ENCODE peak calls at places on chromosomes 1 and 21, in eight cellular contexts. One of them, this sample, is unnamed.

GRCh38 chr1:84163123-84164038 is 19.3 kb downstream of the PRKACB start:
- DNase-seq in kidney epithelial cell: no peak
- DNase-seq in A549: no peak
- DNase-seq in dorsolateral prefrontal cortex: no peak
- DNase-seq in suprapubic skin: no peak
- DNase-seq in progenitor cell of endocrine pancreas: no peak
- DNase-seq in GM13977: no peak
- DNase-seq in RWPE1: no peak
- DNase-seq in this sample: no peak

GRCh38 chr1:60612790-60613189 is 469.6 kb upstream of the NFIA start:
- DNase-seq in kidney epithelial cell: no peak
- DNase-seq in A549: no peak
- DNase-seq in dorsolateral prefrontal cortex: no peak
- DNase-seq in suprapubic skin: no peak
- DNase-seq in progenitor cell of endocrine pancreas: no peak
- DNase-seq in GM13977: no peak
- DNase-seq in RWPE1: no peak
- DNase-seq in this sample: no peak

GRCh38 chr21:36547464-36547863 is 67.5 kb upstream of the CLDN14 start:
- DNase-seq in kidney epithelial cell: no peak
- DNase-seq in A549: no peak
- DNase-seq in dorsolateral prefrontal cortex: peak
- DNase-seq in suprapubic skin: no peak
- DNase-seq in progenitor cell of endocrine pancreas: no peak
- DNase-seq in GM13977: no peak
- DNase-seq in RWPE1: no peak
- DNase-seq in this sample: no peak

GRCh38 chr1:90850181-90850924 is 133.3 kb upstream of the BARHL2 start:
- DNase-seq in kidney epithelial cell: no peak
- DNase-seq in A549: peak
- DNase-seq in dorsolateral prefrontal cortex: no peak
- DNase-seq in suprapubic skin: peak
- DNase-seq in progenitor cell of endocrine pancreas: no peak
- DNase-seq in GM13977: no peak
- DNase-seq in RWPE1: no peak
- DNase-seq in this sample: no peak

GRCh38 chr1:228087771-228088251 is 5.3 kb downstream of the ARF1 start:
- DNase-seq in kidney epithelial cell: peak
- DNase-seq in A549: no peak
- DNase-seq in dorsolateral prefrontal cortex: peak
- DNase-seq in suprapubic skin: no peak
- DNase-seq in progenitor cell of endocrine pancreas: no peak
- DNase-seq in GM13977: no peak
- DNase-seq in RWPE1: peak
- DNase-seq in this sample: no peak

GRCh38 chr1:53135735-53136114 is 6.7 kb downstream of the SLC1A7 start:
- DNase-seq in kidney epithelial cell: peak
- DNase-seq in A549: no peak
- DNase-seq in dorsolateral prefrontal cortex: no peak
- DNase-seq in suprapubic skin: no peak
- DNase-seq in progenitor cell of endocrine pancreas: no peak
- DNase-seq in GM13977: no peak
- DNase-seq in RWPE1: no peak
- DNase-seq in this sample: no peak

GRCh38 chr1:176656257-176656995 is 193.5 kb downstream of the PAPPA2 start:
- DNase-seq in kidney epithelial cell: peak
- DNase-seq in A549: no peak
- DNase-seq in dorsolateral prefrontal cortex: no peak
- DNase-seq in suprapubic skin: no peak
- DNase-seq in progenitor cell of endocrine pancreas: no peak
- DNase-seq in GM13977: no peak
- DNase-seq in RWPE1: peak
- DNase-seq in this sample: no peak

GRCh38 chr1:7408771-7409150 is 362.3 kb upstream of the VAMP3 start:
- DNase-seq in kidney epithelial cell: no peak
- DNase-seq in A549: no peak
- DNase-seq in dorsolateral prefrontal cortex: no peak
- DNase-seq in suprapubic skin: no peak
- DNase-seq in progenitor cell of endocrine pancreas: no peak
- DNase-seq in GM13977: no peak
- DNase-seq in RWPE1: no peak
- DNase-seq in this sample: no peak

GRCh38 chr1:33182452-33182851 is 609 bp upstream of the TRIM62 start:
- DNase-seq in kidney epithelial cell: no peak
- DNase-seq in A549: no peak
- DNase-seq in dorsolateral prefrontal cortex: no peak
- DNase-seq in suprapubic skin: no peak
- DNase-seq in progenitor cell of endocrine pancreas: no peak
- DNase-seq in GM13977: peak
- DNase-seq in RWPE1: no peak
- DNase-seq in this sample: no peak

GRCh38 chr1:8015809-8016165 is 10.3 kb downstream of the ERRFI1 start:
- DNase-seq in kidney epithelial cell: no peak
- DNase-seq in A549: no peak
- DNase-seq in dorsolateral prefrontal cortex: no peak
- DNase-seq in suprapubic skin: no peak
- DNase-seq in progenitor cell of endocrine pancreas: no peak
- DNase-seq in GM13977: no peak
- DNase-seq in RWPE1: no peak
- DNase-seq in this sample: no peak

GRCh38 chr1:59686170-59686569 is 128.6 kb upstream of the HOOK1 start:
- DNase-seq in kidney epithelial cell: no peak
- DNase-seq in A549: no peak
- DNase-seq in dorsolateral prefrontal cortex: no peak
- DNase-seq in suprapubic skin: no peak
- DNase-seq in progenitor cell of endocrine pancreas: no peak
- DNase-seq in GM13977: no peak
- DNase-seq in RWPE1: no peak
- DNase-seq in this sample: no peak

GRCh38 chr1:157431751-157432150 is 120.6 kb downstream of the FCRL5 start:
- DNase-seq in kidney epithelial cell: peak
- DNase-seq in A549: no peak
- DNase-seq in dorsolateral prefrontal cortex: no peak
- DNase-seq in suprapubic skin: no peak
- DNase-seq in progenitor cell of endocrine pancreas: no peak
- DNase-seq in GM13977: no peak
- DNase-seq in RWPE1: peak
- DNase-seq in this sample: no peak

GRCh38 chr1:151958959-151959358 is 34.7 kb downstream of the S100A10 start:
- DNase-seq in kidney epithelial cell: no peak
- DNase-seq in A549: no peak
- DNase-seq in dorsolateral prefrontal cortex: no peak
- DNase-seq in suprapubic skin: no peak
- DNase-seq in progenitor cell of endocrine pancreas: no peak
- DNase-seq in GM13977: no peak
- DNase-seq in RWPE1: no peak
- DNase-seq in this sample: no peak

GRCh38 chr1:24640288-24640687 is 2.8 kb upstream of the SRRM1 start:
- DNase-seq in kidney epithelial cell: no peak
- DNase-seq in A549: no peak
- DNase-seq in dorsolateral prefrontal cortex: no peak
- DNase-seq in suprapubic skin: no peak
- DNase-seq in progenitor cell of endocrine pancreas: no peak
- DNase-seq in GM13977: no peak
- DNase-seq in RWPE1: no peak
- DNase-seq in this sample: no peak

GRCh38 chr1:37306871-37307270 is 167.5 kb upstream of the ZC3H12A start:
- DNase-seq in kidney epithelial cell: no peak
- DNase-seq in A549: no peak
- DNase-seq in dorsolateral prefrontal cortex: no peak
- DNase-seq in suprapubic skin: no peak
- DNase-seq in progenitor cell of endocrine pancreas: no peak
- DNase-seq in GM13977: no peak
- DNase-seq in RWPE1: no peak
- DNase-seq in this sample: no peak

GRCh38 chr1:186578325-186579016 is 101.8 kb downstream of the PTGS2 start:
- DNase-seq in kidney epithelial cell: no peak
- DNase-seq in A549: no peak
- DNase-seq in dorsolateral prefrontal cortex: no peak
- DNase-seq in suprapubic skin: no peak
- DNase-seq in progenitor cell of endocrine pancreas: no peak
- DNase-seq in GM13977: no peak
- DNase-seq in RWPE1: no peak
- DNase-seq in this sample: no peak

GRCh38 chr1:244231193-244231571 is 180.1 kb downstream of the ZBTB18 start:
- DNase-seq in kidney epithelial cell: no peak
- DNase-seq in A549: no peak
- DNase-seq in dorsolateral prefrontal cortex: no peak
- DNase-seq in suprapubic skin: no peak
- DNase-seq in progenitor cell of endocrine pancreas: no peak
- DNase-seq in GM13977: no peak
- DNase-seq in RWPE1: no peak
- DNase-seq in this sample: no peak

GRCh38 chr1:222777463-222777862 is 37.4 kb upstream of the DISP1 start:
- DNase-seq in kidney epithelial cell: no peak
- DNase-seq in A549: no peak
- DNase-seq in dorsolateral prefrontal cortex: no peak
- DNase-seq in suprapubic skin: no peak
- DNase-seq in progenitor cell of endocrine pancreas: no peak
- DNase-seq in GM13977: no peak
- DNase-seq in RWPE1: no peak
- DNase-seq in this sample: no peak

GRCh38 chr1:204376919-204377799 is 17.4 kb upstream of the PLEKHA6 start:
- DNase-seq in kidney epithelial cell: no peak
- DNase-seq in A549: peak
- DNase-seq in dorsolateral prefrontal cortex: no peak
- DNase-seq in suprapubic skin: no peak
- DNase-seq in progenitor cell of endocrine pancreas: no peak
- DNase-seq in GM13977: no peak
- DNase-seq in RWPE1: no peak
- DNase-seq in this sample: no peak

GRCh38 chr1:185450917-185451316 is 133.9 kb upstream of the IVNS1ABP start:
- DNase-seq in kidney epithelial cell: no peak
- DNase-seq in A549: no peak
- DNase-seq in dorsolateral prefrontal cortex: no peak
- DNase-seq in suprapubic skin: no peak
- DNase-seq in progenitor cell of endocrine pancreas: no peak
- DNase-seq in GM13977: no peak
- DNase-seq in RWPE1: no peak
- DNase-seq in this sample: no peak
- TF ChIP-seq CTCF in kidney epithelial cell: no peak
- TF ChIP-seq CTCF in A549: no peak
- TF ChIP-seq CTCF in dorsolateral prefrontal cortex: no peak
- TF ChIP-seq CTCF in suprapubic skin: no peak
- TF ChIP-seq CTCF in progenitor cell of endocrine pancreas: no peak
- TF ChIP-seq CTCF in GM13977: no peak
- TF ChIP-seq CTCF in RWPE1: no peak
- TF ChIP-seq CTCF in this sample: no peak

GRCh38 chr1:72282690-72283203 is 408 bp upstream of the NEGR1 start:
- DNase-seq in kidney epithelial cell: peak
- DNase-seq in A549: no peak
- DNase-seq in dorsolateral prefrontal cortex: peak
- DNase-seq in suprapubic skin: peak
- DNase-seq in progenitor cell of endocrine pancreas: peak
- DNase-seq in GM13977: peak
- DNase-seq in RWPE1: peak
- DNase-seq in this sample: peak
- TF ChIP-seq CTCF in kidney epithelial cell: no peak
- TF ChIP-seq CTCF in A549: no peak
- TF ChIP-seq CTCF in dorsolateral prefrontal cortex: peak
- TF ChIP-seq CTCF in suprapubic skin: no peak
- TF ChIP-seq CTCF in progenitor cell of endocrine pancreas: no peak
- TF ChIP-seq CTCF in GM13977: no peak
- TF ChIP-seq CTCF in RWPE1: peak
- TF ChIP-seq CTCF in this sample: no peak

DNA sequence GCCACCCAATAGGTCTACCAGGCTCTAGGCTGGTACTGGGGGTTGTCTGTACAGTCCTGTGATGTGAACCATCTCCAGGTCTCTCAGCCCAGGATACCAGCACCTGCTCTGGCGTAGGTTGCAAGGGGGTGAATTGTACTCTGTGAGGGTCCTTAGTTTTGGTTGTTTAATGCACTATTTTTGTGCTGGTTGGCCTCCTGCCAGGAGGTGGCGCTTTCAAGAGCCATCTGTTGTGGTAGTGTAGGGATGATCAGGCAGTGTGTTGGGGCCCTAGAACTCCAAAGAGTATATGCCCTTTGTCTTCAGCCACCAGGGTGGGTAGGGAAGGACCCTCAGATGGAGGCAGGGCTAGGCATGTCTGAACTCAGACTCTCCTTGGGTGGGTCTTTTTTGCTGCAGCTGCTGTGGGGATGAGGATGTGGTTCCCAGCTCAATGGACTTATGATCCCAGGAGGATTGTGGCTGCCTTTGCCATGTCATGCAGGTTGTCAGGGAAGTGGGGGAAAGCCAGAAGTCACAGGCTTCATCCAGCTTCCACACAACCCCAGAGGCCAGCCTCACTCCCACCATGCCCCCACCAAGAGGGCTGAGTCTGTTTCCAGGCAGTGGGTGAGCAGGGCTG is 301.8 kb upstream of the CHRM3 start:
- DNase-seq in kidney epithelial cell: no peak
- DNase-seq in A549: no peak
- DNase-seq in dorsolateral prefrontal cortex: no peak
- DNase-seq in suprapubic skin: no peak
- DNase-seq in progenitor cell of endocrine pancreas: no peak
- DNase-seq in GM13977: no peak
- DNase-seq in RWPE1: no peak
- DNase-seq in this sample: no peak
- TF ChIP-seq CTCF in kidney epithelial cell: no peak
- TF ChIP-seq CTCF in A549: no peak
- TF ChIP-seq CTCF in dorsolateral prefrontal cortex: no peak
- TF ChIP-seq CTCF in suprapubic skin: no peak
- TF ChIP-seq CTCF in progenitor cell of endocrine pancreas: no peak
- TF ChIP-seq CTCF in GM13977: no peak
- TF ChIP-seq CTCF in RWPE1: no peak
- TF ChIP-seq CTCF in this sample: no peak

GRCh38 chr21:14303731-14304488 is 79.0 kb downstream of the HSPA13 start:
- DNase-seq in kidney epithelial cell: no peak
- DNase-seq in A549: no peak
- DNase-seq in dorsolateral prefrontal cortex: no peak
- DNase-seq in suprapubic skin: no peak
- DNase-seq in progenitor cell of endocrine pancreas: no peak
- DNase-seq in GM13977: no peak
- DNase-seq in RWPE1: no peak
- DNase-seq in this sample: no peak

GRCh38 chr21:14308234-14308633 is 74.7 kb downstream of the HSPA13 start:
- DNase-seq in kidney epithelial cell: no peak
- DNase-seq in A549: no peak
- DNase-seq in dorsolateral prefrontal cortex: no peak
- DNase-seq in suprapubic skin: no peak
- DNase-seq in progenitor cell of endocrine pancreas: no peak
- DNase-seq in GM13977: no peak
- DNase-seq in RWPE1: no peak
- DNase-seq in this sample: peak

GRCh38 chr21:14306143-14306907 is 76.6 kb downstream of the HSPA13 start:
- DNase-seq in kidney epithelial cell: no peak
- DNase-seq in A549: no peak
- DNase-seq in dorsolateral prefrontal cortex: no peak
- DNase-seq in suprapubic skin: no peak
- DNase-seq in progenitor cell of endocrine pancreas: no peak
- DNase-seq in GM13977: no peak
- DNase-seq in RWPE1: peak
- DNase-seq in this sample: no peak
- TF ChIP-seq CTCF in kidney epithelial cell: no peak
- TF ChIP-seq CTCF in A549: peak
- TF ChIP-seq CTCF in dorsolateral prefrontal cortex: peak
- TF ChIP-seq CTCF in suprapubic skin: no peak
- TF ChIP-seq CTCF in progenitor cell of endocrine pancreas: no peak
- TF ChIP-seq CTCF in GM13977: peak
- TF ChIP-seq CTCF in RWPE1: peak
- TF ChIP-seq CTCF in this sample: no peak